ENCODE peak calls at places on chromosomes 1 and 21, in five cellular contexts. R is D341Med; N is activated CD4-positive, CD25-positive, alpha-beta regulatory T cell; Z is NT2/D1; E is gastrocnemius medialis. B is an unnamed sample.

GRCh38 chr1:81144240-81144639 is 656.5 kb upstream of the ADGRL2 start:
- DNase-seq in E (no peak), N (no peak), Z (peak), R (no peak), B (no peak)

GRCh38 chr1:6646499-6647148 is 22.0 kb downstream of the THAP3 start:
- DNase-seq in R (peak), Z (no peak), N (no peak), E (no peak), B (peak)

GRCh38 chr1:43766086-43766784 is 58.9 kb downstream of the ST3GAL3 start:
- DNase-seq in E (no peak), Z (peak), N (no peak), R (no peak), B (peak)

GRCh38 chr1:205447457-205448415 is 8.1 kb downstream of the BLACAT1 start:
- DNase-seq in Z (peak), N (no peak), R (no peak), E (no peak), B (no peak)

GRCh38 chr1:12424793-12425192 is 193.2 kb downstream of the DHRS3 start:
- DNase-seq in R (no peak), Z (no peak), N (no peak), E (no peak), B (no peak)

GRCh38 chr1:189496768-189497167 is 980.9 kb downstream of the BRINP3 start:
- DNase-seq in E (no peak), Z (no peak), R (no peak), N (no peak), B (no peak)

GRCh38 chr21:37206531-37206930 is 60.6 kb downstream of the VPS26C start:
- DNase-seq in Z (no peak), R (no peak), E (no peak), N (no peak), B (no peak)

GRCh38 chr1:84299536-84300260 is 1.8 kb upstream of the SAMD13 start:
- DNase-seq in N (no peak), Z (no peak), E (no peak), R (no peak), B (peak)

GRCh38 chr21:21845901-21846396 is 847.7 kb downstream of the NCAM2 start:
- DNase-seq in E (no peak), Z (no peak), N (no peak), R (no peak), B (no peak)

GRCh38 chr1:15152318-15153183 is 996 bp upstream of the TMEM51 start:
- DNase-seq in R (peak), N (no peak), Z (peak), E (peak), B (peak)

GRCh38 chr1:53765656-53766055 is 26.7 kb upstream of the GLIS1 start:
- DNase-seq in N (no peak), R (no peak), E (no peak), Z (no peak), B (peak)

GRCh38 chr1:14181191-14181793 is 417.2 kb upstream of the KAZN start:
- DNase-seq in N (no peak), Z (no peak), E (no peak), R (no peak), B (no peak)

GRCh38 chr1:205325334-205325884 is 3.9 kb upstream of the NUAK2 start:
- DNase-seq in N (peak), R (peak), Z (peak), E (peak), B (peak)

GRCh38 chr1:241532173-241532553 is at the start of gene KMO:
- DNase-seq in R (no peak), N (no peak), Z (no peak), E (no peak), B (peak)

GRCh38 chr1:119637719-119638118 is 10.3 kb downstream of the ZNF697 start:
- DNase-seq in Z (no peak), N (no peak), R (no peak), E (no peak), B (no peak)

GRCh38 chr1:84539972-84540371 is 33.6 kb upstream of the GNG5 start:
- DNase-seq in Z (no peak), E (no peak), N (no peak), R (no peak), B (peak)

GRCh38 chr1:10835423-10836421 is 39.3 kb upstream of the CASZ1 start:
- DNase-seq in R (peak), Z (peak), N (no peak), E (peak), B (peak)

GRCh38 chr1:14259191-14259757 is 339.2 kb upstream of the KAZN start:
- DNase-seq in R (no peak), Z (no peak), E (peak), N (no peak), B (no peak)

GRCh38 chr1:151593651-151594625 is 17.9 kb upstream of the SNX27 start:
- DNase-seq in Z (peak), R (peak), N (peak), E (peak), B (peak)

GRCh38 chr1:32733573-32734321 is 31.2 kb upstream of the SYNC start:
- DNase-seq in E (no peak), Z (no peak), R (no peak), N (no peak), B (no peak)

GRCh38 chr1:155940993-155941844 is at the start of gene RXFP4:
- DNase-seq in R (no peak), N (no peak), Z (no peak), E (no peak), B (no peak)

GRCh38 chr1:2542262-2542915 is 12.3 kb upstream of the HES5 start:
- DNase-seq in Z (no peak), R (no peak), N (no peak), E (no peak), B (no peak)

GRCh38 chr1:166471359-166471758 is 304.6 kb upstream of the FAM78B start:
- DNase-seq in Z (no peak), N (no peak), R (no peak), E (no peak), B (no peak)

GRCh38 chr1:208979776-208980175 is 603.7 kb upstream of the CAMK1G start:
- DNase-seq in R (no peak), Z (no peak), N (no peak), E (no peak), B (no peak)

GRCh38 chr1:198919667-198920398 is 281.0 kb downstream of the PTPRC start:
- DNase-seq in R (no peak), Z (no peak), E (no peak), N (no peak), B (no peak)

GRCh38 chr1:5680600-5680999 is 311.6 kb downstream of the NPHP4 start:
- DNase-seq in E (no peak), R (no peak), N (no peak), Z (no peak), B (no peak)

GRCh38 chr1:156476501-156477298 is 23.9 kb downstream of the MEF2D start:
- DNase-seq in E (peak), N (no peak), R (no peak), Z (no peak), B (peak)

GRCh38 chr1:220274122-220274855 is 2.0 kb upstream of the RAB3GAP2 start:
- DNase-seq in R (no peak), N (no peak), Z (peak), E (no peak), B (no peak)

GRCh38 chr1:197399691-197400521 is 131.9 kb downstream of the CRB1 start:
- DNase-seq in Z (peak), N (no peak), E (no peak), R (peak), B (peak)

GRCh38 chr1:168932539-168932938 is 174.0 kb upstream of the ATP1B1 start:
- DNase-seq in Z (no peak), N (no peak), R (no peak), E (no peak), B (peak)

GRCh38 chr1:38848069-38848468 is 11.5 kb downstream of the RRAGC start:
- DNase-seq in E (no peak), N (no peak), R (no peak), Z (no peak), B (no peak)

B was measured in lung microvascular endothelial cell.